ENCODE peak calls at places on chromosome 10, in eight cellular contexts. I is renal cortical epithelial cell; Q is COR-L47; G is lower lobe of right lung; K is GM04504; Y is spleen; R is foreskin keratinocyte; L is effector memory CD8-positive, alpha-beta T cell. O is an unnamed sample.

GRCh38 chr10:132957131-132957530 is 14.8 kb upstream of the CFAP46 start:
- DNase-seq in R (no peak), K (no peak), G (no peak), Y (peak), Q (no peak), L (no peak), I (no peak), O (no peak)

GRCh38 chr10:71285180-71285545 is 33.9 kb upstream of the SLC29A3 start:
- DNase-seq in L (no peak), Q (no peak), G (no peak), K (no peak), I (no peak), R (no peak), Y (no peak), O (no peak)

GRCh38 chr10:61890881-61891409 is 10.6 kb upstream of the ARID5B start:
- DNase-seq in K (no peak), Y (no peak), I (no peak), G (no peak), Q (no peak), L (no peak), R (peak), O (no peak)

GRCh38 chr10:86256690-86257315 is 109.8 kb downstream of the GRID1 start:
- DNase-seq in I (no peak), K (no peak), L (no peak), R (no peak), Y (no peak), G (no peak), Q (no peak), O (no peak)

GRCh38 chr10:128287921-128288320 is 161.7 kb upstream of the MKI67 start:
- DNase-seq in I (no peak), K (no peak), G (no peak), R (no peak), Q (no peak), Y (no peak), L (no peak), O (no peak)

GRCh38 chr10:91042069-91042468 is 121.2 kb upstream of the ANKRD1 start:
- DNase-seq in Q (no peak), R (no peak), G (no peak), Y (no peak), I (no peak), L (no peak), K (no peak), O (no peak)

GRCh38 chr10:103433858-103434257 is 18.3 kb downstream of the CALHM2 start:
- DNase-seq in Y (no peak), L (no peak), K (no peak), R (no peak), I (peak), Q (no peak), G (peak), O (peak)

GRCh38 chr10:3895045-3895609 is 110.1 kb upstream of the KLF6 start:
- DNase-seq in G (no peak), Q (no peak), L (no peak), I (peak), Y (no peak), K (no peak), R (peak), O (no peak)

GRCh38 chr10:77926566-77927342 is at the start of gene DLG5:
- DNase-seq in K (peak), Q (no peak), L (peak), Y (peak), I (no peak), G (peak), R (no peak), O (no peak)

GRCh38 chr10:26711324-26711723 is 13.8 kb downstream of the PDSS1 start:
- DNase-seq in K (no peak), L (no peak), R (no peak), I (no peak), Y (no peak), Q (no peak), G (no peak), O (no peak)

GRCh38 chr10:71735709-71736569 is 16.4 kb upstream of the C10orf105 start:
- DNase-seq in Q (no peak), L (peak), K (no peak), I (no peak), R (no peak), G (no peak), Y (peak), O (peak)

GRCh38 chr10:50431118-50431517 is 179.8 kb upstream of the ASAH2 start:
- DNase-seq in I (no peak), Y (no peak), L (no peak), K (no peak), Q (no peak), G (no peak), R (no peak), O (no peak)

GRCh38 chr10:1243486-1244182 is 187.4 kb downstream of the WDR37 start:
- DNase-seq in Y (peak), K (no peak), I (no peak), G (no peak), L (no peak), R (no peak), Q (no peak), O (no peak)

GRCh38 chr10:98374176-98374969 is 40.6 kb downstream of the PYROXD2 start:
- DNase-seq in L (no peak), K (no peak), Y (no peak), R (peak), Q (no peak), G (no peak), I (peak), O (no peak)

GRCh38 chr10:132613566-132614348 is 76.2 kb downstream of the INPP5A start:
- DNase-seq in K (no peak), L (no peak), Y (peak), I (no peak), R (no peak), G (no peak), Q (no peak), O (no peak)

GRCh38 chr10:70537398-70538194 is 59.0 kb downstream of the PALD1 start:
- DNase-seq in R (no peak), Q (peak), I (no peak), G (no peak), K (no peak), Y (no peak), L (no peak), O (no peak)

GRCh38 chr10:131451407-131452015 is 140.0 kb upstream of the TCERG1L start:
- DNase-seq in K (no peak), R (no peak), L (no peak), G (no peak), Y (no peak), I (no peak), Q (no peak), O (no peak)

GRCh38 chr10:20984632-20985031 is 87.5 kb upstream of the NEBL start:
- DNase-seq in K (no peak), L (no peak), Y (no peak), Q (no peak), G (no peak), R (no peak), I (no peak), O (no peak)

GRCh38 chr10:97069576-97070362 is 116.0 kb downstream of the SLIT1 start:
- DNase-seq in I (peak), K (no peak), Q (no peak), G (no peak), Y (no peak), L (peak), R (peak), O (no peak)

GRCh38 chr10:119947325-119947724 is 54.8 kb downstream of the SEC23IP start:
- DNase-seq in R (no peak), L (no peak), Y (no peak), I (no peak), K (no peak), G (no peak), Q (no peak), O (no peak)

GRCh38 chr10:80794996-80795395 is 257.3 kb downstream of the SH2D4B start:
- DNase-seq in L (no peak), Q (no peak), I (no peak), K (no peak), G (no peak), Y (no peak), R (no peak), O (no peak)

GRCh38 chr10:91953600-91954140 is 30.1 kb downstream of the BTAF1 start:
- DNase-seq in L (no peak), R (no peak), Q (no peak), Y (no peak), I (no peak), G (no peak), K (no peak), O (no peak)

GRCh38 chr10:91049961-91050360 is 129.1 kb upstream of the ANKRD1 start:
- DNase-seq in L (no peak), G (no peak), Y (no peak), K (no peak), Q (no peak), R (no peak), I (no peak), O (no peak)

GRCh38 chr10:132282667-132283603 is 24.8 kb downstream of the STK32C start:
- DNase-seq in G (peak), L (no peak), K (no peak), I (no peak), R (no peak), Y (peak), Q (no peak), O (peak)

GRCh38 chr10:74967850-74968620 is 141.6 kb downstream of the KAT6B start:
- DNase-seq in K (no peak), L (no peak), G (no peak), I (no peak), Y (no peak), R (no peak), Q (peak), O (no peak)

GRCh38 chr10:118505363-118505762 is 90.1 kb downstream of the PRLHR start:
- DNase-seq in Y (no peak), L (no peak), K (no peak), R (no peak), Q (no peak), G (no peak), I (no peak), O (no peak)

GRCh38 chr10:50990568-50991495 is 83.5 kb upstream of the PRKG1 start:
- DNase-seq in R (peak), Q (no peak), L (no peak), K (peak), G (peak), Y (no peak), I (peak), O (no peak)

GRCh38 chr10:133114251-133114650 is 26.5 kb downstream of the ADGRA1 start:
- DNase-seq in L (no peak), I (no peak), R (no peak), Q (no peak), K (no peak), G (no peak), Y (peak), O (no peak)

GRCh38 chr10:34195364-34196057 is 619.6 kb downstream of the PARD3 start:
- DNase-seq in G (no peak), Q (no peak), I (no peak), L (no peak), R (no peak), K (no peak), Y (no peak), O (no peak)

GRCh38 chr10:80497187-80498038 is 40.3 kb upstream of the SH2D4B start:
- DNase-seq in Q (no peak), R (no peak), K (no peak), I (no peak), G (peak), L (no peak), Y (peak), O (peak)

GRCh38 chr10:110706690-110707098 is 62.6 kb downstream of the RBM20 start:
- DNase-seq in L (no peak), Q (no peak), K (peak), R (peak), G (no peak), Y (no peak), I (peak), O (no peak)

GRCh38 chr10:11446133-11446532 is 165.3 kb downstream of the USP6NL start:
- DNase-seq in L (no peak), Q (no peak), I (no peak), K (no peak), Y (no peak), R (no peak), G (no peak), O (no peak)

GRCh38 chr10:86899670-86900276 is 57.6 kb downstream of the MMRN2 start:
- DNase-seq in Y (no peak), L (peak), I (peak), Q (peak), R (no peak), G (no peak), K (peak), O (no peak)

GRCh38 chr10:123863721-123864432 is 27.7 kb downstream of the CPXM2 start:
- DNase-seq in I (no peak), G (no peak), Q (no peak), L (no peak), Y (no peak), R (no peak), K (no peak), O (no peak)

GRCh38 chr10:35574924-35575352 is 30.2 kb upstream of the GJD4 start:
- DNase-seq in I (peak), K (no peak), R (no peak), Q (no peak), G (no peak), L (no peak), Y (no peak), O (no peak)

GRCh38 chr10:42984761-42985325 is 92.0 kb upstream of the RET start:
- DNase-seq in Y (peak), I (no peak), K (no peak), R (no peak), G (peak), Q (no peak), L (no peak), O (peak)